ENCODE peak calls at places on chromosomes 1 and 21, in four cellular contexts. E is psoas muscle, N is cardiac muscle cell, B is heart right ventricle. I is an unnamed sample.

GRCh38 chr1:205275133-205275532 is 46.4 kb downstream of the NUAK2 start:
- DNase-seq in E (no peak), N (no peak), B (no peak), I (no peak)

GRCh38 chr1:206609229-206609991 is 2.9 kb downstream of the EIF2D start:
- DNase-seq in E (no peak), N (peak; percentile 19), B (no peak), I (no peak)

GRCh38 chr1:172708452-172708851 is 49.5 kb downstream of the FASLG start:
- DNase-seq in E (no peak), N (no peak), B (no peak), I (no peak)

GRCh38 chr1:11768821-11769220 is 6.8 kb downstream of the C1orf167 start:
- DNase-seq in E (no peak), N (no peak), B (no peak), I (no peak)

GRCh38 chr1:157326173-157326859 is 188.1 kb upstream of the ETV3 start:
- DNase-seq in E (no peak), N (no peak), B (no peak), I (no peak)

GRCh38 chr1:184449916-184450315 is 63.1 kb downstream of the C1orf21 start:
- DNase-seq in E (no peak), N (no peak), B (no peak), I (peak; percentile 65)

GRCh38 chr1:21297975-21298374 is 7.7 kb upstream of the ECE1 start:
- DNase-seq in E (peak; percentile 71), N (peak; percentile 60), B (no peak), I (peak; percentile 23)

GRCh38 chr1:203628997-203629508 is 2.4 kb downstream of the ATP2B4 start:
- DNase-seq in E (no peak), N (no peak), B (no peak), I (no peak)

GRCh38 chr21:39184050-39184980 is 1.1 kb upstream of the PSMG1 start:
- DNase-seq in E (no peak), N (no peak), B (no peak), I (no peak)

GRCh38 chr1:52341861-52342260 is 24.1 kb downstream of the CC2D1B start:
- DNase-seq in E (no peak), N (no peak), B (no peak), I (no peak)

GRCh38 chr1:119611701-119612113 is 36.4 kb downstream of the ZNF697 start:
- DNase-seq in E (peak; percentile 69), N (peak; percentile 57), B (peak; percentile 72), I (peak; percentile 80)

GRCh38 chr1:78649628-78650027 is at the start of gene IFI44:
- DNase-seq in E (peak; percentile 70), N (peak; percentile 91), B (peak; percentile 72), I (peak; percentile 75)

GRCh38 chr1:6953216-6953615 is 168.0 kb downstream of the CAMTA1 start:
- DNase-seq in E (no peak), N (no peak), B (no peak), I (no peak)

GRCh38 chr1:113947388-113948107 is 18.4 kb downstream of the HIPK1 start:
- DNase-seq in E (no peak), N (no peak), B (no peak), I (no peak)

GRCh38 chr1:23010734-23011449 is 4.8 kb downstream of the TEX46 start:
- DNase-seq in E (no peak), N (peak; percentile 37), B (no peak), I (peak; percentile 99)

GRCh38 chr1:53642607-53643006 is 96.4 kb downstream of the GLIS1 start:
- DNase-seq in E (no peak), N (no peak), B (no peak), I (no peak)

GRCh38 chr21:37073417-37074194 is 552 bp downstream of the TTC3 start:
- DNase-seq in E (no peak), N (peak; percentile 33), B (peak; percentile 68), I (peak; percentile 39)
- TF ChIP-seq CTCF in E (no peak), N (peak; percentile 9), B (no peak), I (no peak)

GRCh38 chr21:16195476-16195875 is 465.7 kb downstream of the USP25 start:
- DNase-seq in E (no peak), N (peak; percentile 81), B (no peak), I (peak; percentile 51)
- H3K4me3 ChIP-seq in E (peak overlapping the region; percentile 66), N (peak overlapping the region; percentile 48), B (peak overlapping the region; percentile 50), I (peak overlapping the region; percentile 53)

DNA sequence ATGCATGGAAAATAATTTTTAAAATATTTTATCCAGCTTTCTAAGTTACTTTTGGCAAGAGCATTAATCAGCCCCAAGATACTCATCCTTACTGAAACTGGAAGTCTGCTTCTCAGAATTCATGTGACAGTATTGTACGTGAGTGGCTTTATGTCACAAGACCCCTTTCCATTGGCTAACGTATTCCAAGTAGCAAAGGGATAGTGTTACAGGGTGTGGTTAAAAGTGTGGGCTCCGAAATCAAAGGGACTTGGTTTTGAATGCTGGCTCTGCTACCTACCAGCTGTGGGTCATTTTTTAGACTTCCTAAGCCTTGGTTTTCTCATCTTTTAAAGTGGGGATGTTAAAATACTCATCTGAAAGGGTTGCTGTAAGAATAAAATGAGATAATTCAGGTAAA is 91.7 kb downstream of the RHOU start:
- DNase-seq in E (no peak), N (no peak), B (no peak), I (no peak)
- TF ChIP-seq CTCF in E (no peak), N (no peak), B (no peak), I (no peak)

GRCh38 chr1:151832318-151832984 is 849 bp upstream of the RORC start:
- DNase-seq in E (peak; percentile 90), N (peak; percentile 74), B (peak; percentile 75), I (peak; percentile 74)
- H3K4me3 ChIP-seq in E (peak overlapping the region; percentile 74), N (no peak overlapping the region), B (no peak overlapping the region), I (no peak overlapping the region)

GRCh38 chr1:234743866-234744581 is 134.0 kb upstream of the IRF2BP2 start:
- DNase-seq in E (no peak), N (peak; percentile 77), B (no peak), I (peak; percentile 29)
- TF ChIP-seq CTCF in E (no peak), N (peak; percentile 9), B (no peak), I (no peak)

GRCh38 chr1:92747735-92748134 is 37.2 kb downstream of the EVI5 start:
- DNase-seq in E (no peak), N (peak; percentile 62), B (no peak), I (no peak)
- H3K4me3 ChIP-seq in E (no peak overlapping the region), N (no peak overlapping the region), B (no peak overlapping the region), I (no peak overlapping the region)

DNA sequence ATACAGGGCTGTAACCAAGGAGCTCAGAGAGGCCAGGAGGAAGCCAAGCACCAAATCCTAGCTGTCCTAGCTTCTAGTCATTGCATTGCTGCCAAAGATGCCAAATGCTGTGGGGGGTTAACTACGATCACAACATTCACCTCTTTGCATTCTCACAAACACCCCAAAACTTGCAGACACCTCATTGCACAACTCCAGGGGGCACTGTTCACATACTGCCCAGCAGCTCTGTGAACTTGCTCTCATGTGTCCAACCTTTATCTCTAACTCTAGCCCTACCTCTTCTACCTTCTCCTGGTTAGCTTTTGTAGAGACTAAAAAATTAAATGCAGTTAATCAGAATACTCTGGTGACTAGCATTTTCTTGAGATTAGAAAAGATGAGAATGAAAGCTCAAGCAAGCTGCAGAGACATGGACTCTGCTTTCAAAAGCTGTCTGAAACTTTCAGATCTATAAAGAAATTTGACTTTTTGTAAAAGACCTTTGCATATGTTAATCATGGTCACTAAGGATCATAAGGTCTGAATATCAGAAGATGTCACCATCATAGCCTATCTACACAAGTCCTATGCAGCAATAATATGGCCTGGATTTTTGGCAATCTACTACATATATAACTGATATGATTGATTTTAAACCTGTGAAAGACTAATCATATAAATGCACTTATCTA is 14.0 kb upstream of the KIF14 start:
- DNase-seq in E (no peak), N (no peak), B (no peak), I (no peak)
- TF ChIP-seq CTCF in E (no peak), N (no peak), B (no peak), I (peak; percentile 16)

DNA sequence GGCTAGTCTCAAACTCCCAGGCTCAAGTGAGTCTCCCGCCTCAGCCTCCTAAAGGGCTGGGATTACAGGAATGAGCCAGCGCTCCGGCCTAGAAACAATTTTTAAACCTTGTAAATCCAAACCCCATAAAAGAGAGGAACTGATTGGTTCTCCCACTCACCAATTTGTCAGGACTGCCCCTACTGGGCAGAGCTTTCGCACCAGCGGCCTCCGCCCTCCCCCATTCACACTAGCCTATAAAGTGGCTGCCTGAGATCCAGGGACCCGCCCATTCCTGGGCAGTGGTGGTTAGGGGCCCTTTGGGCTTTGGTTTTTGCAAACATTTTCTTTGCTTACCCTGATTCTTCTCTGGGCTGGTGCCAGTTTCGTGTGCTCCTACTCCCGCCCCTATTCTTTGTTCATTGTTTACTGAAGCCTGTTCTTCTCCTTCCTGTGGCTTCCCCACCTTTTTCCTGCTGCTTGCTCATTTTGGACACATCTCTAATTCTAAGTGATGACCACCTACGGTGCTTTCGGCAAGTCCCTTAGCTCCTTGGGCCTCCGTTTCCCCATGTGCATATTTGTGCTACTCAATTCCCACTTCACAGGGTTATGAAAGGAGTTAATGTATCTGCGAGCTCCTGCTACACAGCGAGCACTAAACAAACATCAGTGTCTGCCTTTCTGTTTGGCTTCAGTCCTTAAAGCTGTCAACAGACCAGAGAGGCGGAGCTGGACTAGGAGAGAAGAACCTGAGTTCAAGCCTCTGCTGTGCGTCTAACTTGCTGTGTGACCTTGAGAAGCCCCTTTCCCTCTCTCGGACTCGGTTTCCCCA is 39.8 kb upstream of the CLIC4 start:
- DNase-seq in E (peak; percentile 72), N (peak; percentile 98), B (peak; percentile 84), I (peak; percentile 94)
- H3K4me3 ChIP-seq in E (no peak overlapping the region), N (no peak overlapping the region), B (peak overlapping the region; percentile 22), I (peak overlapping the region; percentile 35)

DNA sequence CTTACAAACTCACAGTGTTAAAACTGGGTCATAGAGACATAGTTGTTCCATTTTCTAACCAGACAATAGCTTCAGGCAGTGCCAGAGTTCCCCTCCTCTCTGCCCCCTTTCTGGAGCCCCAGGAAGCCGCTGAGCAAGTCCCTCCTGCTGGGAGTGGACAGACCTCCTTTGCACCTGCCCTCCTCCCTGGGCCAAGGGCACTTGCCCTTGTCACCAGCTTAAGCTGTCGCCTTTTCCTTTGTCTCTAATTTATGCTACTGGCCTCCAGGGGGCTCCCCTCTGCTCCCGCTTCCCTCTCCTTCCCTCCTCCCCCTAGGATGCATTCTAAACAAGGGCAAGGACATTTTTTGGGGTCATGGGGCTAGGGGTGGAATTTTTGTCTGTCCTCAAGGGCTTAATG is 182.4 kb downstream of the MIS18A start:
- DNase-seq in E (no peak), N (peak; percentile 12), B (peak; percentile 17), I (no peak)
- TF ChIP-seq CTCF in E (no peak), N (peak; percentile 47), B (peak; percentile 37), I (no peak)